ENCODE peak calls at places on chromosomes 4 and X, in nine cellular contexts. B is GM06990; Q is ureter; C is T-helper 17 cell; Z is effector memory CD4-positive, alpha-beta T cell; I is caudate nucleus; E is H4; N is HS-5; U is NCI-H2227 treated with DMSO at 0.1 percent for 48 hours. A is an unnamed sample.

GRCh38 chrX:10015711-10016515 is 48.8 kb downstream of the CLDN34 start:
- DNase-seq in B (no peak), Q (no peak), C (no peak), Z (no peak), I (no peak), E (no peak), N (no peak), U (no peak), A (no peak)

GRCh38 chr4:108846568-108846967 is 83.7 kb upstream of the ETNPPL start:
- DNase-seq in B (no peak), Q (no peak), C (no peak), Z (no peak), I (no peak), E (no peak), N (no peak), U (no peak), A (no peak)

GRCh38 chr4:37392540-37393255 is 148.2 kb downstream of the NWD2 start:
- DNase-seq in B (no peak), Q (no peak), C (no peak), Z (no peak), I (peak), E (peak), N (no peak), U (no peak), A (no peak)

GRCh38 chr4:75547647-75548387 is 8.0 kb upstream of the ODAPH start:
- DNase-seq in B (no peak), Q (peak), C (no peak), Z (no peak), I (no peak), E (peak), N (no peak), U (no peak), A (no peak)

GRCh38 chrX:112760697-112761096 is 79.9 kb downstream of the AMOT start:
- DNase-seq in B (peak), Q (no peak), C (no peak), Z (no peak), I (no peak), E (no peak), N (no peak), U (no peak), A (no peak)

GRCh38 chr4:111943796-111944203 is 201.5 kb upstream of the FAM241A start:
- DNase-seq in B (peak), Q (peak), C (no peak), Z (no peak), I (no peak), E (peak), N (no peak), U (peak), A (no peak)

GRCh38 chrX:76172325-76172887 is 456 bp upstream of the PBDC1 start:
- DNase-seq in B (no peak), Q (no peak), C (no peak), Z (no peak), I (no peak), E (no peak), N (no peak), U (no peak), A (no peak)

GRCh38 chr4:121192013-121192412 is 27.9 kb upstream of the TNIP3 start:
- DNase-seq in B (no peak), Q (no peak), C (no peak), Z (no peak), I (no peak), E (no peak), N (no peak), U (no peak), A (no peak)

GRCh38 chrX:50988649-50989048 is 78.1 kb downstream of the BMP15 start:
- DNase-seq in B (no peak), Q (no peak), C (no peak), Z (no peak), I (no peak), E (no peak), N (no peak), U (peak), A (no peak)

GRCh38 chr4:112410364-112410763 is 105.6 kb downstream of the NEUROG2 start:
- DNase-seq in B (no peak), Q (no peak), C (no peak), Z (no peak), I (no peak), E (no peak), N (no peak), U (no peak), A (no peak)

GRCh38 chr4:2484169-2484568 is 15.3 kb downstream of the RNF4 start:
- DNase-seq in B (no peak), Q (no peak), C (no peak), Z (no peak), I (no peak), E (no peak), N (no peak), U (no peak), A (no peak)

GRCh38 chr4:818106-818921 is 7.6 kb downstream of the CPLX1 start:
- DNase-seq in B (no peak), Q (no peak), C (no peak), Z (no peak), I (no peak), E (no peak), N (no peak), U (no peak), A (no peak)

GRCh38 chr4:105455998-105456397 is 17.9 kb downstream of the PPA2 start:
- DNase-seq in B (no peak), Q (no peak), C (no peak), Z (no peak), I (no peak), E (no peak), N (no peak), U (no peak), A (no peak)

GRCh38 chr4:78638324-78639172 is 87.0 kb downstream of the ANXA3 start:
- DNase-seq in B (peak), Q (no peak), C (no peak), Z (no peak), I (no peak), E (no peak), N (no peak), U (no peak), A (no peak)

GRCh38 chr4:102420563-102421221 is 75.4 kb upstream of the SLC39A8 start:
- DNase-seq in B (no peak), Q (no peak), C (no peak), Z (no peak), I (no peak), E (peak), N (no peak), U (peak), A (no peak)

GRCh38 chrX:129831486-129831885 is 12.2 kb downstream of the ZDHHC9 start:
- DNase-seq in B (no peak), Q (no peak), C (no peak), Z (no peak), I (peak), E (no peak), N (no peak), U (no peak), A (no peak)

GRCh38 chr4:109313168-109314133 is 11.0 kb upstream of the COL25A1 start:
- DNase-seq in B (no peak), Q (no peak), C (no peak), Z (no peak), I (no peak), E (no peak), N (no peak), U (no peak), A (no peak)

GRCh38 chrX:113644426-113644825 is 803.8 kb upstream of the AMOT start:
- DNase-seq in B (no peak), Q (no peak), C (no peak), Z (no peak), I (no peak), E (no peak), N (peak), U (no peak), A (no peak)

GRCh38 chr4:76799139-76799538 is 98.8 kb downstream of the SOWAHB start:
- DNase-seq in B (no peak), Q (no peak), C (no peak), Z (no peak), I (no peak), E (no peak), N (no peak), U (no peak), A (no peak)

GRCh38 chrX:112759512-112759911 is 79.8 kb upstream of the LHFPL1 start:
- DNase-seq in B (no peak), Q (no peak), C (no peak), Z (no peak), I (no peak), E (no peak), N (no peak), U (no peak), A (no peak)

GRCh38 chrX:53317365-53318069 is 36.1 kb upstream of the IQSEC2 start:
- DNase-seq in B (peak), Q (peak), C (peak), Z (peak), I (peak), E (peak), N (no peak), U (peak), A (no peak)

GRCh38 chr4:169730564-169730963 is 27.2 kb downstream of the HPF1 start:
- DNase-seq in B (no peak), Q (no peak), C (no peak), Z (no peak), I (no peak), E (no peak), N (no peak), U (no peak), A (no peak)

GRCh38 chrX:33339219-33339618 is 127.9 kb upstream of the DMD start:
- DNase-seq in B (no peak), Q (no peak), C (no peak), Z (no peak), I (no peak), E (peak), N (no peak), U (no peak), A (no peak)

GRCh38 chrX:102739642-102740041 is 19.1 kb downstream of the GPRASP3 start:
- DNase-seq in B (no peak), Q (no peak), C (no peak), Z (no peak), I (no peak), E (no peak), N (no peak), U (no peak), A (no peak)

GRCh38 chr4:69377562-69377961 is 97.3 kb downstream of the UGT2B28 start:
- DNase-seq in B (no peak), Q (no peak), C (no peak), Z (no peak), I (no peak), E (no peak), N (no peak), U (no peak), A (no peak)

GRCh38 chrX:154596290-154596929 is 11.5 kb downstream of the CTAG1A start:
- DNase-seq in B (no peak), Q (no peak), C (no peak), Z (no peak), I (no peak), E (peak), N (no peak), U (no peak), A (no peak)

GRCh38 chr4:81786770-81787169 is 315.1 kb upstream of the RASGEF1B start:
- DNase-seq in B (no peak), Q (no peak), C (no peak), Z (no peak), I (no peak), E (no peak), N (no peak), U (no peak), A (no peak)